ENCODE peak calls at places on chromosomes 6 and 20, in five cellular contexts. E is Right ventricle myocardium superior, U is endothelial cell, M is kidney tubule cell, K is AG09319. G is an unnamed sample.

GRCh38 chr6:106939848-106940247 is 34.7 kb downstream of the CD24 start:
- DNase-seq in E (no peak), U (no peak), M (no peak), K (no peak), G (no peak)

GRCh38 chr6:110652520-110652919 is 162.7 kb downstream of the CDK19 start:
- DNase-seq in E (no peak), U (no peak), M (no peak), K (no peak), G (no peak)

GRCh38 chr6:142187209-142187608 is 40.1 kb downstream of the VTA1 start:
- DNase-seq in E (peak; percentile 67), U (no peak), M (no peak), K (no peak), G (no peak)

GRCh38 chr6:25178336-25178735 is 100.8 kb upstream of the CARMIL1 start:
- DNase-seq in E (no peak), U (no peak), M (no peak), K (no peak), G (no peak)

GRCh38 chr6:158611600-158612041 is 32.9 kb downstream of the DYNLT1 start:
- DNase-seq in E (no peak), U (no peak), M (peak; percentile 66), K (no peak), G (no peak)

GRCh38 chr6:43396408-43397149 is 27.1 kb upstream of the ZNF318 start:
- DNase-seq in E (no peak), U (no peak), M (no peak), K (no peak), G (no peak)

GRCh38 chr6:75691012-75691411 is 58.0 kb upstream of the MYO6 start:
- DNase-seq in E (no peak), U (no peak), M (peak; percentile 35), K (no peak), G (no peak)

GRCh38 chr20:63782521-63782971 is 43.0 kb downstream of the SLC2A4RG start:
- DNase-seq in E (no peak), U (no peak), M (no peak), K (no peak), G (no peak)

GRCh38 chr6:37985355-37985754 is 165.8 kb downstream of the ZFAND3 start:
- DNase-seq in E (no peak), U (no peak), M (no peak), K (no peak), G (no peak)

G was measured in WERI-Rb-1.